ENCODE peak calls at places on chromosomes 4 and X, in ten cellular contexts. T is tibial nerve; E is iris pigment epithelial cell; W is effector CD4-positive, alpha-beta T cell; H is astrocyte of the hippocampus; Q is H4; V is stimulated activated CD4-positive, alpha-beta T cell treated with anti-CD3 and anti-CD28 coated beads, Interleukin-2, amount 100 ng/mL, for 24 hours; S is Calu3; M is RCC 7860; F is T-helper 1 cell. I is an unnamed sample.

GRCh38 chr4:4607336-4608213 is 65.7 kb upstream of the STX18 start:
- DNase-seq in S (no peak), E (no peak), H (no peak), F (no peak), T (no peak), V (no peak), Q (no peak), M (no peak), W (no peak), I (no peak)

GRCh38 chr4:7582313-7583096 is 147.8 kb upstream of the PSAPL1 start:
- DNase-seq in T (no peak), S (no peak), V (no peak), W (no peak), F (no peak), Q (no peak), H (no peak), E (no peak), M (no peak), I (no peak)

GRCh38 chr4:110823251-110823650 is 200.4 kb upstream of the PITX2 start:
- DNase-seq in H (no peak), Q (no peak), M (peak; percentile 17), V (no peak), W (no peak), S (no peak), F (no peak), E (peak; percentile 45), T (no peak), I (no peak)

GRCh38 chrX:14029425-14030247 is at the start of gene GEMIN8:
- DNase-seq in H (peak; percentile 95), T (peak; percentile 54), E (peak; percentile 90), Q (peak; percentile 89), S (peak; percentile 88), F (peak; percentile 82), M (peak; percentile 67), W (peak; percentile 88), V (peak; percentile 82), I (peak; percentile 75)

GRCh38 chr4:52100062-52100461 is 49.0 kb downstream of the SPATA18 start:
- DNase-seq in V (no peak), M (peak; percentile 52), T (no peak), Q (no peak), F (no peak), E (peak; percentile 42), W (no peak), H (peak; percentile 73), S (no peak), I (no peak)

GRCh38 chr4:1331591-1332353 is 15.2 kb upstream of the UVSSA start:
- DNase-seq in H (no peak), T (no peak), Q (no peak), W (no peak), V (no peak), S (no peak), M (no peak), E (no peak), F (no peak), I (no peak)

GRCh38 chrX:19883878-19884277 is 3.5 kb downstream of the SH3KBP1 start:
- DNase-seq in E (no peak), S (peak; percentile 64), F (no peak), T (no peak), Q (no peak), M (no peak), W (no peak), V (peak; percentile 20), H (no peak), I (no peak)

GRCh38 chrX:119606508-119607389 is 525 bp upstream of the NKRF start:
- DNase-seq in W (no peak), M (no peak), H (no peak), S (no peak), F (no peak), Q (no peak), T (no peak), E (peak; percentile 59), V (no peak), I (no peak)

GRCh38 chrX:19579485-19579884 is 64.2 kb upstream of the MAP3K15 start:
- DNase-seq in M (peak; percentile 82), H (peak; percentile 33), F (no peak), T (no peak), W (no peak), V (no peak), Q (no peak), S (no peak), E (peak; percentile 54), I (no peak)

GRCh38 chr4:138891610-138892009 is 124.0 kb upstream of the NOCT start:
- DNase-seq in W (no peak), E (peak; percentile 17), F (no peak), T (no peak), V (no peak), Q (no peak), S (no peak), M (no peak), H (peak; percentile 45), I (no peak)

GRCh38 chr4:20046931-20047677 is 204.6 kb upstream of the SLIT2 start:
- DNase-seq in F (no peak), Q (no peak), W (no peak), S (no peak), E (peak; percentile 60), V (no peak), T (no peak), H (peak; percentile 5), M (no peak), I (no peak)

GRCh38 chr4:90745176-90745575 is 618.0 kb downstream of the CCSER1 start:
- DNase-seq in M (peak; percentile 44), S (no peak), E (peak; percentile 17), V (no peak), H (peak; percentile 3), F (no peak), W (no peak), Q (no peak), T (no peak), I (no peak)

GRCh38 chrX:8663325-8663724 is 68.6 kb downstream of the ANOS1 start:
- DNase-seq in Q (no peak), V (no peak), S (no peak), F (no peak), T (no peak), H (peak; percentile 22), W (no peak), M (no peak), E (no peak), I (no peak)

GRCh38 chrX:152220612-152221011 is 82.2 kb upstream of the MAGEA10 start:
- DNase-seq in F (no peak), E (peak; percentile 6), V (no peak), W (no peak), M (no peak), Q (peak; percentile 13), T (no peak), H (peak; percentile 16), S (no peak), I (no peak)

GRCh38 chr4:146255874-146256273 is 41.5 kb downstream of the REELD1 start:
- DNase-seq in S (no peak), H (peak; percentile 78), M (peak; percentile 86), E (peak; percentile 87), T (no peak), W (no peak), F (no peak), V (no peak), Q (no peak), I (no peak)